ENCODE peak calls at places on chromosomes 11 and 22, in seven cellular contexts. B is kidney tubule cell; A is fibroblast of pulmonary artery; M is H4; F is posterior cingulate gyrus; G is astrocyte of the hippocampus; O is activated CD8-positive, alpha-beta memory T cell treated with anti-CD3 and anti-CD28 coated beads for 1 hour. H is an unnamed sample.

GRCh38 chr11:131297441-131297840 is 73.0 kb upstream of the NTM start:
- DNase-seq in B (no peak), A (no peak), M (no peak), F (no peak), G (no peak), O (no peak), H (no peak)

GRCh38 chr22:37643225-37643847 is 3.9 kb downstream of the SH3BP1 start:
- DNase-seq in B (peak; percentile 77), A (peak; percentile 76), M (peak; percentile 36), F (peak; percentile 96), G (peak; percentile 90), O (peak; percentile 65), H (peak; percentile 92)

GRCh38 chr11:76424379-76424778 is 20.4 kb upstream of the EMSY start:
- DNase-seq in B (no peak), A (no peak), M (no peak), F (no peak), G (no peak), O (no peak), H (no peak)

GRCh38 chr11:45928535-45929215 is 6.2 kb downstream of the LARGE2 start:
- DNase-seq in B (no peak), A (no peak), M (no peak), F (no peak), G (no peak), O (no peak), H (no peak)

GRCh38 chr22:37511368-37512104 is 7.7 kb downstream of the CARD10 start:
- DNase-seq in B (no peak), A (no peak), M (no peak), F (no peak), G (no peak), O (no peak), H (no peak)

GRCh38 chr11:293293-293851 is 4.4 kb downstream of the PGGHG start:
- DNase-seq in B (no peak), A (no peak), M (no peak), F (peak; percentile 44), G (no peak), O (no peak), H (no peak)

GRCh38 chr11:118233377-118233776 is 8.6 kb upstream of the JAML start:
- DNase-seq in B (no peak), A (no peak), M (no peak), F (no peak), G (no peak), O (no peak), H (no peak)

GRCh38 chr11:7385532-7385931 is 99.8 kb upstream of the OLFML1 start:
- DNase-seq in B (no peak), A (no peak), M (no peak), F (no peak), G (no peak), O (no peak), H (no peak)

GRCh38 chr11:73308003-73308962 is at the start of gene ARHGEF17:
- DNase-seq in B (peak; percentile 79), A (peak; percentile 75), M (peak; percentile 74), F (peak; percentile 80), G (peak; percentile 92), O (no peak), H (no peak)

GRCh38 chr11:112219476-112220232 is 6.6 kb upstream of the PTS start:
- DNase-seq in B (peak; percentile 78), A (peak; percentile 90), M (peak; percentile 71), F (no peak), G (peak; percentile 87), O (peak; percentile 16), H (peak; percentile 64)

GRCh38 chr22:20433686-20434241 is 3.9 kb downstream of the SCARF2 start:
- DNase-seq in B (no peak), A (no peak), M (no peak), F (peak; percentile 29), G (no peak), O (no peak), H (no peak)

GRCh38 chr22:41364233-41364632 is 17.5 kb upstream of the TEF start:
- DNase-seq in B (no peak), A (no peak), M (no peak), F (no peak), G (no peak), O (no peak), H (no peak)

H was measured in head of caudate nucleus.